ENCODE peak calls at places on chromosomes 6 and 20, in five cellular contexts. O, A, W, B and C are unnamed samples.

GRCh38 chr6:168045706-168046620 is 33.0 kb downstream of the FRMD1 start:
- DNase-seq in O (no peak), A (no peak), W (no peak), B (no peak), C (no peak)

GRCh38 chr6:13273931-13274706 is 54.2 kb downstream of the TBC1D7 start:
- DNase-seq in O (no peak), A (peak; percentile 52), W (peak; percentile 83), B (peak; percentile 64), C (peak; percentile 4)

GRCh38 chr6:119966484-119966883 is 616.9 kb upstream of the MAN1A1 start:
- DNase-seq in O (peak; percentile 59), A (no peak), W (no peak), B (peak; percentile 32), C (no peak)

GRCh38 chr6:1024587-1024986 is 287.3 kb upstream of the FOXQ1 start:
- DNase-seq in O (no peak), A (no peak), W (no peak), B (peak; percentile 7), C (no peak)

GRCh38 chr6:105259912-105260889 is 80.4 kb upstream of the POPDC3 start:
- DNase-seq in O (no peak), A (no peak), W (no peak), B (no peak), C (no peak)

GRCh38 chr6:126039284-126039683 is 52.9 kb downstream of the TRMT11 start:
- DNase-seq in O (no peak), A (no peak), W (no peak), B (no peak), C (no peak)

GRCh38 chr20:62617711-62618483 is 24.4 kb upstream of the SLCO4A1 start:
- DNase-seq in O (no peak), A (no peak), W (peak; percentile 82), B (peak; percentile 69), C (peak; percentile 84)

GRCh38 chr6:106182455-106182854 is 96.3 kb downstream of the PRDM1 start:
- DNase-seq in O (no peak), A (no peak), W (no peak), B (peak; percentile 94), C (no peak)